ENCODE peak calls at places on chromosomes 2 and 18, in five cellular contexts. One of them, this sample, is unnamed.

GRCh38 chr2:98585386-98585785 is 22.9 kb downstream of the COA5 start:
- DNase-seq in brain microvascular endothelial cell: no peak
- DNase-seq in mesenchymal stem cell: no peak
- DNase-seq in kidney epithelial cell: no peak
- DNase-seq in body of pancreas: no peak
- DNase-seq in this sample: no peak

GRCh38 chr18:25233582-25234362 is 118.2 kb downstream of the ZNF521 start:
- DNase-seq in brain microvascular endothelial cell: peak
- DNase-seq in mesenchymal stem cell: peak
- DNase-seq in kidney epithelial cell: no peak
- DNase-seq in body of pancreas: no peak
- DNase-seq in this sample: no peak

GRCh38 chr2:211901226-211901625 is 637.4 kb downstream of the ERBB4 start:
- DNase-seq in brain microvascular endothelial cell: no peak
- DNase-seq in mesenchymal stem cell: no peak
- DNase-seq in kidney epithelial cell: no peak
- DNase-seq in body of pancreas: no peak
- DNase-seq in this sample: no peak

GRCh38 chr18:53689886-53690285 is 534.6 kb downstream of the MBD2 start:
- DNase-seq in brain microvascular endothelial cell: no peak
- DNase-seq in mesenchymal stem cell: no peak
- DNase-seq in kidney epithelial cell: no peak
- DNase-seq in body of pancreas: no peak
- DNase-seq in this sample: no peak

GRCh38 chr18:11119962-11120361 is 29.4 kb downstream of the PIEZO2 start:
- DNase-seq in brain microvascular endothelial cell: peak
- DNase-seq in mesenchymal stem cell: peak
- DNase-seq in kidney epithelial cell: no peak
- DNase-seq in body of pancreas: no peak
- DNase-seq in this sample: no peak

GRCh38 chr2:48915884-48916283 is 160.4 kb upstream of the LHCGR start:
- DNase-seq in brain microvascular endothelial cell: no peak
- DNase-seq in mesenchymal stem cell: no peak
- DNase-seq in kidney epithelial cell: no peak
- DNase-seq in body of pancreas: no peak
- DNase-seq in this sample: no peak

GRCh38 chr18:7317804-7318231 is 86.9 kb downstream of the LRRC30 start:
- DNase-seq in brain microvascular endothelial cell: no peak
- DNase-seq in mesenchymal stem cell: no peak
- DNase-seq in kidney epithelial cell: peak
- DNase-seq in body of pancreas: no peak
- DNase-seq in this sample: peak

GRCh38 chr2:25312958-25313710 is 28.6 kb downstream of the DNMT3A start:
- DNase-seq in brain microvascular endothelial cell: no peak
- DNase-seq in mesenchymal stem cell: no peak
- DNase-seq in kidney epithelial cell: no peak
- DNase-seq in body of pancreas: no peak
- DNase-seq in this sample: no peak

GRCh38 chr18:32298289-32298688 is 108.5 kb downstream of the MEP1B start:
- DNase-seq in brain microvascular endothelial cell: no peak
- DNase-seq in mesenchymal stem cell: no peak
- DNase-seq in kidney epithelial cell: no peak
- DNase-seq in body of pancreas: no peak
- DNase-seq in this sample: no peak

GRCh38 chr2:224122542-224122941 is 83.5 kb upstream of the SERPINE2 start:
- DNase-seq in brain microvascular endothelial cell: no peak
- DNase-seq in mesenchymal stem cell: no peak
- DNase-seq in kidney epithelial cell: no peak
- DNase-seq in body of pancreas: no peak
- DNase-seq in this sample: no peak

GRCh38 chr2:202122975-202123765 is 50.1 kb downstream of the KIAA2012 start:
- DNase-seq in brain microvascular endothelial cell: no peak
- DNase-seq in mesenchymal stem cell: peak
- DNase-seq in kidney epithelial cell: no peak
- DNase-seq in body of pancreas: no peak
- DNase-seq in this sample: no peak

GRCh38 chr18:55301836-55302235 is 286.2 kb downstream of the TCF4 start:
- DNase-seq in brain microvascular endothelial cell: no peak
- DNase-seq in mesenchymal stem cell: no peak
- DNase-seq in kidney epithelial cell: no peak
- DNase-seq in body of pancreas: no peak
- DNase-seq in this sample: no peak

GRCh38 chr18:396251-396555 is 104.3 kb downstream of the COLEC12 start:
- DNase-seq in brain microvascular endothelial cell: no peak
- DNase-seq in mesenchymal stem cell: no peak
- DNase-seq in kidney epithelial cell: no peak
- DNase-seq in body of pancreas: no peak
- DNase-seq in this sample: no peak

GRCh38 chr2:148244593-148245292 is 223.9 kb downstream of the MBD5 start:
- DNase-seq in brain microvascular endothelial cell: peak
- DNase-seq in mesenchymal stem cell: peak
- DNase-seq in kidney epithelial cell: no peak
- DNase-seq in body of pancreas: no peak
- DNase-seq in this sample: peak

GRCh38 chr2:212548459-212548815 is 9.8 kb upstream of the ERBB4 start:
- DNase-seq in brain microvascular endothelial cell: peak
- DNase-seq in mesenchymal stem cell: peak
- DNase-seq in kidney epithelial cell: no peak
- DNase-seq in body of pancreas: peak
- DNase-seq in this sample: peak

GRCh38 chr2:109218792-109219126 is 89.8 kb downstream of the SH3RF3 start:
- DNase-seq in brain microvascular endothelial cell: no peak
- DNase-seq in mesenchymal stem cell: no peak
- DNase-seq in kidney epithelial cell: no peak
- DNase-seq in body of pancreas: no peak
- DNase-seq in this sample: no peak

GRCh38 chr2:236472711-236473495 is 96.7 kb upstream of the ACKR3 start:
- DNase-seq in brain microvascular endothelial cell: no peak
- DNase-seq in mesenchymal stem cell: no peak
- DNase-seq in kidney epithelial cell: no peak
- DNase-seq in body of pancreas: no peak
- DNase-seq in this sample: no peak

GRCh38 chr2:8893978-8894820 is 56.8 kb upstream of the KIDINS220 start:
- DNase-seq in brain microvascular endothelial cell: peak
- DNase-seq in mesenchymal stem cell: peak
- DNase-seq in kidney epithelial cell: no peak
- DNase-seq in body of pancreas: no peak
- DNase-seq in this sample: no peak

GRCh38 chr2:44965684-44966083 is 24.2 kb downstream of the SIX3 start:
- DNase-seq in brain microvascular endothelial cell: no peak
- DNase-seq in mesenchymal stem cell: no peak
- DNase-seq in kidney epithelial cell: no peak
- DNase-seq in body of pancreas: no peak
- DNase-seq in this sample: no peak

GRCh38 chr2:138780451-138780880 is 276 bp upstream of the NXPH2 start:
- DNase-seq in brain microvascular endothelial cell: no peak
- DNase-seq in mesenchymal stem cell: no peak
- DNase-seq in kidney epithelial cell: no peak
- DNase-seq in body of pancreas: no peak
- DNase-seq in this sample: no peak

GRCh38 chr2:24022324-24022974 is 12.6 kb downstream of the MFSD2B start:
- DNase-seq in brain microvascular endothelial cell: no peak
- DNase-seq in mesenchymal stem cell: no peak
- DNase-seq in kidney epithelial cell: no peak
- DNase-seq in body of pancreas: no peak
- DNase-seq in this sample: no peak

GRCh38 chr18:31356025-31356424 is 20.6 kb upstream of the DSG4 start:
- DNase-seq in brain microvascular endothelial cell: no peak
- DNase-seq in mesenchymal stem cell: no peak
- DNase-seq in kidney epithelial cell: no peak
- DNase-seq in body of pancreas: no peak
- DNase-seq in this sample: no peak

GRCh38 chr2:11155326-11156059 is at the start of gene SLC66A3:
- DNase-seq in brain microvascular endothelial cell: peak
- DNase-seq in mesenchymal stem cell: peak
- DNase-seq in kidney epithelial cell: peak
- DNase-seq in body of pancreas: no peak
- DNase-seq in this sample: no peak

GRCh38 chr2:105522645-105523044 is 123.8 kb upstream of the FHL2 start:
- DNase-seq in brain microvascular endothelial cell: no peak
- DNase-seq in mesenchymal stem cell: no peak
- DNase-seq in kidney epithelial cell: no peak
- DNase-seq in body of pancreas: no peak
- DNase-seq in this sample: no peak

GRCh38 chr18:26549103-26549485 is 741 bp upstream of the KCTD1 start:
- DNase-seq in brain microvascular endothelial cell: no peak
- DNase-seq in mesenchymal stem cell: peak
- DNase-seq in kidney epithelial cell: no peak
- DNase-seq in body of pancreas: no peak
- DNase-seq in this sample: no peak

GRCh38 chr2:239369631-239370161 is 31.1 kb downstream of the HDAC4 start:
- DNase-seq in brain microvascular endothelial cell: peak
- DNase-seq in mesenchymal stem cell: no peak
- DNase-seq in kidney epithelial cell: peak
- DNase-seq in body of pancreas: no peak
- DNase-seq in this sample: no peak

GRCh38 chr2:215866594-215866993 is 146.8 kb downstream of the MREG start:
- DNase-seq in brain microvascular endothelial cell: no peak
- DNase-seq in mesenchymal stem cell: no peak
- DNase-seq in kidney epithelial cell: no peak
- DNase-seq in body of pancreas: no peak
- DNase-seq in this sample: no peak

GRCh38 chr2:64482765-64483504 is 29.0 kb downstream of the LGALSL start:
- DNase-seq in brain microvascular endothelial cell: peak
- DNase-seq in mesenchymal stem cell: peak
- DNase-seq in kidney epithelial cell: no peak
- DNase-seq in body of pancreas: peak
- DNase-seq in this sample: no peak

GRCh38 chr2:27118525-27119329 is at the start of gene CGREF1:
- DNase-seq in brain microvascular endothelial cell: no peak
- DNase-seq in mesenchymal stem cell: no peak
- DNase-seq in kidney epithelial cell: no peak
- DNase-seq in body of pancreas: no peak
- DNase-seq in this sample: no peak

GRCh38 chr2:42933824-42934254 is 141.5 kb upstream of the HAAO start:
- DNase-seq in brain microvascular endothelial cell: no peak
- DNase-seq in mesenchymal stem cell: no peak
- DNase-seq in kidney epithelial cell: no peak
- DNase-seq in body of pancreas: no peak
- DNase-seq in this sample: no peak

GRCh38 chr18:22542400-22542835 is 124.7 kb upstream of the CTAGE1 start:
- DNase-seq in brain microvascular endothelial cell: peak
- DNase-seq in mesenchymal stem cell: peak
- DNase-seq in kidney epithelial cell: no peak
- DNase-seq in body of pancreas: no peak
- DNase-seq in this sample: no peak

GRCh38 chr2:156229724-156230362 is 102.7 kb downstream of the NR4A2 start:
- DNase-seq in brain microvascular endothelial cell: no peak
- DNase-seq in mesenchymal stem cell: no peak
- DNase-seq in kidney epithelial cell: no peak
- DNase-seq in body of pancreas: no peak
- DNase-seq in this sample: no peak
- H3K4me3 ChIP-seq in brain microvascular endothelial cell: no peak
- H3K4me3 ChIP-seq in mesenchymal stem cell: no peak
- H3K4me3 ChIP-seq in kidney epithelial cell: no peak
- H3K4me3 ChIP-seq in body of pancreas: no peak
- H3K4me3 ChIP-seq in this sample: no peak

GRCh38 chr2:85287721-85288120 is 40.1 kb downstream of the TGOLN2 start:
- DNase-seq in brain microvascular endothelial cell: no peak
- DNase-seq in mesenchymal stem cell: no peak
- DNase-seq in kidney epithelial cell: no peak
- DNase-seq in body of pancreas: no peak
- DNase-seq in this sample: no peak
- H3K4me3 ChIP-seq in brain microvascular endothelial cell: no peak
- H3K4me3 ChIP-seq in mesenchymal stem cell: no peak
- H3K4me3 ChIP-seq in kidney epithelial cell: no peak
- H3K4me3 ChIP-seq in body of pancreas: no peak
- H3K4me3 ChIP-seq in this sample: no peak

GRCh38 chr2:6308986-6309385 is 556.7 kb downstream of the CMPK2 start:
- DNase-seq in brain microvascular endothelial cell: no peak
- DNase-seq in mesenchymal stem cell: no peak
- DNase-seq in kidney epithelial cell: no peak
- DNase-seq in body of pancreas: no peak
- DNase-seq in this sample: no peak

GRCh38 chr2:6310910-6311215 is 554.8 kb downstream of the CMPK2 start:
- DNase-seq in brain microvascular endothelial cell: no peak
- DNase-seq in mesenchymal stem cell: no peak
- DNase-seq in kidney epithelial cell: no peak
- DNase-seq in body of pancreas: no peak
- DNase-seq in this sample: no peak

GRCh38 chr2:6312377-6312776 is 553.3 kb downstream of the CMPK2 start:
- DNase-seq in brain microvascular endothelial cell: no peak
- DNase-seq in mesenchymal stem cell: no peak
- DNase-seq in kidney epithelial cell: no peak
- DNase-seq in body of pancreas: no peak
- DNase-seq in this sample: no peak

GRCh38 chr2:6309415-6310185 is 556.1 kb downstream of the CMPK2 start:
- DNase-seq in brain microvascular endothelial cell: no peak
- DNase-seq in mesenchymal stem cell: no peak
- DNase-seq in kidney epithelial cell: no peak
- DNase-seq in body of pancreas: no peak
- DNase-seq in this sample: no peak

DNA sequence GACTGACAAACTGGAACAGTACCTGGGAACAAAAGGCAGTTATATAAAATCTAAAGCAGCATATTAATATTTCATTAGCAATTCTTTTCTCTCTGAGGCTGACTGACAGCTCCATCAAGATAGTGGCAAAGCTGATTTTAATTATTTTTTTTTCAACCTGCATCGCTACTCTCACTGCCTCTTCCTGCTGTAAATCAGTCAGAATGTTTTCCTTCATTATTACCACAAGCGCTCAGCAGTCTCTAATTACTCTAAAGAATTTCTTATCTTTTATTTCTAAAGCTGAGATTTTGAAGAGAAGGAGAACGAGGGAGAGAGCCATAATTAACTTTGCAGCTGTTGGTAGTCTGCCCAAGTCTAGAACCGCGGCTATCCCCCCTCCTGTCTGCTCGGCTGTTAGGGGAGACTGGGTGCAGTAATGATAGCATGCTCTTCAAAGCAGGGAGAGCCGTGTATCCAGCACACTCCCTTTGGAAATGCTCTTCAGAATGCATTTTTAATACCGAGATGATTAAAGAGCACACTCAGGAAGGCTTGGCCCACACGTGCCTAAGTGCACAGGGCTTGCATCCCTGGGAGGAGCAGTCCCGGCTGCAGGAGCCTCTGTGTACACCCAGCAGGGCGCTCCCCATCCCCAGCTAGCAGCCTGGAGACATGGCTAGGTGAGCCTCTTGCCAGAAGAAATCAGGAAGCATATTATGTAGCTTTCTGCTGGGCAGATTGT is 555.4 kb downstream of the CMPK2 start:
- DNase-seq in brain microvascular endothelial cell: no peak
- DNase-seq in mesenchymal stem cell: no peak
- DNase-seq in kidney epithelial cell: no peak
- DNase-seq in body of pancreas: no peak
- DNase-seq in this sample: no peak
- H3K4me3 ChIP-seq in brain microvascular endothelial cell: no peak
- H3K4me3 ChIP-seq in mesenchymal stem cell: no peak
- H3K4me3 ChIP-seq in kidney epithelial cell: no peak
- H3K4me3 ChIP-seq in body of pancreas: no peak
- H3K4me3 ChIP-seq in this sample: no peak

DNA sequence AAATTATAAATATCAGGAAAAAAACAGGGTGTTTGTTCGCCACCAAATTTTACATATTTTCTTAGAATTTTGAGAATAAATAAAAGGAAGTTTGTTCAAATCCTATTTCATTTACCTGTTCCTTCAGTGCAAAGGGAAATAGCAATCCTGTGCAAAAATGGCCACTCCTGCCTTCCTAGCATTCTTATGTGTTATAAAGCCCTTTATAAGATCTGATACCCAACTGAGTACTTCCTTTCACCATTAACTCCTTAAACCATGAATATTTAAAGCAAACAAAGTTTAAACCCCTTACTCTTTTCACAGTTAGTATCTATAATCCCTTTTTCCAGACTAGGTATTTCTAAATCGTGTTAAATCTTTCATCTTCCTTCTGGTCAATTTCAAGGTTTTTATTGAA is 427.8 kb downstream of the NR4A2 start:
- DNase-seq in brain microvascular endothelial cell: no peak
- DNase-seq in mesenchymal stem cell: no peak
- DNase-seq in kidney epithelial cell: no peak
- DNase-seq in body of pancreas: no peak
- DNase-seq in this sample: no peak
- H3K4me3 ChIP-seq in brain microvascular endothelial cell: no peak
- H3K4me3 ChIP-seq in mesenchymal stem cell: no peak
- H3K4me3 ChIP-seq in kidney epithelial cell: no peak
- H3K4me3 ChIP-seq in body of pancreas: no peak
- H3K4me3 ChIP-seq in this sample: no peak